ENCODE peak calls at places on chromosomes 13 and 19, in six cellular contexts. One of them, this sample, is unnamed.

GRCh38 chr19:9362905-9363304 is at the start of gene ZNF177:
- DNase-seq in heart left ventricle: peak
- DNase-seq in BE2C: peak
- DNase-seq in dorsolateral prefrontal cortex: peak
- DNase-seq in tibial nerve: no peak
- DNase-seq in testis: peak
- DNase-seq in this sample: no peak

GRCh38 chr19:1538978-1539377 is 15.1 kb downstream of the PLK5 start:
- DNase-seq in dorsolateral prefrontal cortex: no peak
- DNase-seq in testis: peak
- DNase-seq in BE2C: no peak
- DNase-seq in tibial nerve: no peak
- DNase-seq in heart left ventricle: no peak
- DNase-seq in this sample: no peak

GRCh38 chr13:88802886-88803285 is 1131.7 kb downstream of the SLITRK5 start:
- DNase-seq in tibial nerve: no peak
- DNase-seq in heart left ventricle: no peak
- DNase-seq in testis: no peak
- DNase-seq in BE2C: no peak
- DNase-seq in dorsolateral prefrontal cortex: no peak
- DNase-seq in this sample: no peak

GRCh38 chr19:480016-480855 is 16.1 kb upstream of the MADCAM1 start:
- DNase-seq in BE2C: peak
- DNase-seq in tibial nerve: peak
- DNase-seq in heart left ventricle: peak
- DNase-seq in dorsolateral prefrontal cortex: peak
- DNase-seq in testis: peak
- DNase-seq in this sample: no peak

GRCh38 chr19:39401549-39402416 is 4.9 kb upstream of the ZFP36 start:
- DNase-seq in BE2C: peak
- DNase-seq in tibial nerve: peak
- DNase-seq in heart left ventricle: no peak
- DNase-seq in dorsolateral prefrontal cortex: no peak
- DNase-seq in testis: peak
- DNase-seq in this sample: peak

GRCh38 chr19:56309511-56310185 is 5.0 kb downstream of the ZSCAN5A start:
- DNase-seq in BE2C: peak
- DNase-seq in tibial nerve: no peak
- DNase-seq in testis: peak
- DNase-seq in dorsolateral prefrontal cortex: peak
- DNase-seq in heart left ventricle: peak
- DNase-seq in this sample: no peak

GRCh38 chr13:36431204-36432105 is 840 bp upstream of the CCNA1 start:
- DNase-seq in tibial nerve: no peak
- DNase-seq in dorsolateral prefrontal cortex: peak
- DNase-seq in heart left ventricle: peak
- DNase-seq in BE2C: no peak
- DNase-seq in testis: no peak
- DNase-seq in this sample: no peak

GRCh38 chr13:101449971-101450748 is 2.3 kb upstream of the ITGBL1 start:
- DNase-seq in heart left ventricle: no peak
- DNase-seq in tibial nerve: no peak
- DNase-seq in BE2C: no peak
- DNase-seq in dorsolateral prefrontal cortex: no peak
- DNase-seq in testis: no peak
- DNase-seq in this sample: no peak

GRCh38 chr19:31626941-31627340 is 277.7 kb upstream of the TSHZ3 start:
- DNase-seq in BE2C: no peak
- DNase-seq in tibial nerve: no peak
- DNase-seq in dorsolateral prefrontal cortex: no peak
- DNase-seq in heart left ventricle: no peak
- DNase-seq in testis: no peak
- DNase-seq in this sample: peak

GRCh38 chr19:6126335-6126974 is 9.0 kb upstream of the ACSBG2 start:
- DNase-seq in heart left ventricle: no peak
- DNase-seq in testis: no peak
- DNase-seq in tibial nerve: no peak
- DNase-seq in BE2C: peak
- DNase-seq in dorsolateral prefrontal cortex: no peak
- DNase-seq in this sample: no peak

GRCh38 chr19:13417054-13417453 is 89.2 kb downstream of the CACNA1A start:
- DNase-seq in BE2C: peak
- DNase-seq in dorsolateral prefrontal cortex: no peak
- DNase-seq in heart left ventricle: peak
- DNase-seq in tibial nerve: no peak
- DNase-seq in testis: peak
- DNase-seq in this sample: no peak

GRCh38 chr13:37602743-37603381 is 4.3 kb upstream of the POSTN start:
- DNase-seq in tibial nerve: no peak
- DNase-seq in dorsolateral prefrontal cortex: no peak
- DNase-seq in heart left ventricle: no peak
- DNase-seq in testis: no peak
- DNase-seq in BE2C: no peak
- DNase-seq in this sample: no peak

GRCh38 chr19:19021115-19021514 is 12.2 kb downstream of the SUGP2 start:
- DNase-seq in testis: no peak
- DNase-seq in tibial nerve: no peak
- DNase-seq in dorsolateral prefrontal cortex: no peak
- DNase-seq in BE2C: no peak
- DNase-seq in heart left ventricle: no peak
- DNase-seq in this sample: no peak

GRCh38 chr19:16210168-16210567 is 12.5 kb downstream of the AP1M1 start:
- DNase-seq in dorsolateral prefrontal cortex: no peak
- DNase-seq in BE2C: no peak
- DNase-seq in tibial nerve: no peak
- DNase-seq in heart left ventricle: no peak
- DNase-seq in testis: no peak
- DNase-seq in this sample: no peak

GRCh38 chr19:36436531-36436930 is 18.1 kb upstream of the ZFP82 start:
- DNase-seq in BE2C: no peak
- DNase-seq in testis: no peak
- DNase-seq in dorsolateral prefrontal cortex: no peak
- DNase-seq in tibial nerve: no peak
- DNase-seq in heart left ventricle: no peak
- DNase-seq in this sample: no peak

GRCh38 chr19:12772323-12772722 is 3.0 kb downstream of the HOOK2 start:
- DNase-seq in testis: no peak
- DNase-seq in BE2C: no peak
- DNase-seq in tibial nerve: no peak
- DNase-seq in heart left ventricle: peak
- DNase-seq in dorsolateral prefrontal cortex: no peak
- DNase-seq in this sample: no peak

GRCh38 chr13:43664700-43665191 is 122.0 kb downstream of the ENOX1 start:
- DNase-seq in heart left ventricle: peak
- DNase-seq in BE2C: peak
- DNase-seq in dorsolateral prefrontal cortex: no peak
- DNase-seq in testis: no peak
- DNase-seq in tibial nerve: no peak
- DNase-seq in this sample: no peak

GRCh38 chr19:14659886-14660489 is 14.7 kb downstream of the ADGRE3 start:
- DNase-seq in heart left ventricle: no peak
- DNase-seq in tibial nerve: no peak
- DNase-seq in dorsolateral prefrontal cortex: no peak
- DNase-seq in testis: no peak
- DNase-seq in BE2C: no peak
- DNase-seq in this sample: no peak

GRCh38 chr13:67226686-67227085 is 3.5 kb downstream of the PCDH9 start:
- DNase-seq in dorsolateral prefrontal cortex: no peak
- DNase-seq in heart left ventricle: no peak
- DNase-seq in tibial nerve: no peak
- DNase-seq in testis: no peak
- DNase-seq in BE2C: no peak
- DNase-seq in this sample: no peak

GRCh38 chr13:21837841-21838551 is 167.1 kb downstream of the FGF9 start:
- DNase-seq in heart left ventricle: no peak
- DNase-seq in BE2C: no peak
- DNase-seq in testis: no peak
- DNase-seq in tibial nerve: no peak
- DNase-seq in dorsolateral prefrontal cortex: no peak
- DNase-seq in this sample: no peak
- TF ChIP-seq CTCF in heart left ventricle: no peak
- TF ChIP-seq CTCF in BE2C: no peak
- TF ChIP-seq CTCF in testis: no peak
- TF ChIP-seq CTCF in tibial nerve: no peak
- TF ChIP-seq CTCF in dorsolateral prefrontal cortex: no peak
- TF ChIP-seq CTCF in this sample: no peak

GRCh38 chr13:113155201-113155600 is 3.2 kb upstream of the PROZ start:
- DNase-seq in dorsolateral prefrontal cortex: no peak
- DNase-seq in BE2C: no peak
- DNase-seq in testis: no peak
- DNase-seq in tibial nerve: no peak
- DNase-seq in heart left ventricle: no peak
- DNase-seq in this sample: peak
- TF ChIP-seq CTCF in dorsolateral prefrontal cortex: no peak
- TF ChIP-seq CTCF in BE2C: no peak
- TF ChIP-seq CTCF in testis: no peak
- TF ChIP-seq CTCF in tibial nerve: no peak
- TF ChIP-seq CTCF in heart left ventricle: no peak
- TF ChIP-seq CTCF in this sample: no peak

DNA sequence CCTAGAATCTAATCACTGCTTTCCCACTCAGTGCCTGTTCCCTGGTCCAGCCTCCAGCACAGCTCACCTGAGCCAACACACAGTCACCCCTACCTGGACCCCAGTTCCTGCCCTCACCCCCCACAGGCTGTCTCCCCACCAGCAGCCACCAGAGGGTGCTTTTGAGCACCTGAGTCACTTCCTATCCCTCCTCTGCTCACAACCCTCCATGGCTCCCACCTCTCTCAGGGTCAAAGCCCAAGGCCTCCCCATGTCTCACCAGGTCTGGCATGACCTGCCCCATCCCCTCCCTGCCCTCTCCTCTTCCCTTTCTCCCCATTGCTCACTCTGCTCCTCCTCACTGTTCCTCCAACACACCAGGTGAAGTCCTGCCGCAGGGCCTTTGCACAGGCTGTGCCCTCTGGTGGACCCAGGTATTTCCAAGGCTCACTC is 7.1 kb upstream of the DPP9 start:
- DNase-seq in dorsolateral prefrontal cortex: no peak
- DNase-seq in BE2C: peak
- DNase-seq in tibial nerve: no peak
- DNase-seq in heart left ventricle: no peak
- DNase-seq in testis: no peak
- DNase-seq in this sample: no peak
- TF ChIP-seq CTCF in dorsolateral prefrontal cortex: peak
- TF ChIP-seq CTCF in BE2C: peak
- TF ChIP-seq CTCF in tibial nerve: peak
- TF ChIP-seq CTCF in heart left ventricle: peak
- TF ChIP-seq CTCF in testis: peak
- TF ChIP-seq CTCF in this sample: no peak

DNA sequence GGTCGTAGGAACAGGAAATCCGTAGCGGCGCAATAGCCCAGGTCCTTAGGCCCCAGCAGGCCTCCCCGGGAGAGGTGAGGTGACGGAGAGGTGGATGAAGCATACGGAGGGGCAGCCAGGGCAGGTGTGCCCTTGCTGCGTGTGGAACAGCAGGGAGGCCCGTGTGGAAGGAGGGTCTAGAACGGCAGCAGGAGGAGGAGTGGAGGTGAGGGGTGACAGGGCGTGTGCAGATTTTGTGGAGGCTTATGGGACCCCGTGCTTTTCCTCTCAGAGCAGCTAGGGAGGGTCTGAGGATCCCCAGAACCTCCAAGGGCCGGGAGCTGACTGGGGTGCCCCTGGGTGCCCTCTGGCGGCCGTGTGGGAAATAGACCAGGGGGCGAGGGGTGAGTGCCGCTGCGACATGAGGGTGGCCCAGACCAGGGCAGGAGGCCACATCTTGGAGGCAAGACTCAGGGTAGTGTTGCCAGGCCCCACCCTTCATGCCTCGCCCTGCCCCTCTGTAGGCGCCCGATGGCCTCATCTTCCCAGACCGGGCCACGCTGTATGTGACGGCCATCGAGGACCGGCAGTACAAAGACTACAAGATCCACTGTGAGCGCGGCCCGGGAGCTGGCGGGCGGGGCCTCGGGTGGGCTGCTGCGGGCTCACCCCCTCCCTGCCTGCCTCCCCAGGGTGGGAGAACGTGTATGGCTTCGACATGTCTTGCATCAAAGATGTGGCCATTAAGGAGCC is 5.0 kb upstream of the ADM5 start:
- DNase-seq in testis: no peak
- DNase-seq in dorsolateral prefrontal cortex: no peak
- DNase-seq in tibial nerve: no peak
- DNase-seq in heart left ventricle: no peak
- DNase-seq in BE2C: peak
- DNase-seq in this sample: no peak
- TF ChIP-seq CTCF in testis: no peak
- TF ChIP-seq CTCF in dorsolateral prefrontal cortex: peak
- TF ChIP-seq CTCF in tibial nerve: no peak
- TF ChIP-seq CTCF in heart left ventricle: peak
- TF ChIP-seq CTCF in BE2C: peak
- TF ChIP-seq CTCF in this sample: no peak

DNA sequence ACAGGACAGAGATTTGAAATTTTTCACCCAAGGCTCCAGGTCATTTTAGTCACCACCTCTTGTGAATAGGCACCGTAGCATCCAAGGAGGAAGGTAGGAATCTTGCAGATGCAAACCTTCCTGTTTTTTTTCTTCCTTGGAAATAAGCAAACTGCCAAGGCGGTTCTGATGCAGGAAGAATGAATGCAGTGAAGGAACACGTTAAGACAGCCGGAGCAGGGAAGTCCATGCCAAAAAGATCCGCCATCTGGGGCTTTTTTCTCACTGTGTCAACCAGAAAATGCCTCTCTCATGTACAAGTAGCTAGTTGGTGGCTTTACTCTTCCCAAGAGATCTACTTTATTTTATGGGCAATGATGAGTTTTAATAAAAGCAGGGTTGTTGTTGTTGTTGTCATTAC is 142.4 kb downstream of the ZIC5 start:
- DNase-seq in heart left ventricle: no peak
- DNase-seq in tibial nerve: no peak
- DNase-seq in testis: no peak
- DNase-seq in BE2C: no peak
- DNase-seq in dorsolateral prefrontal cortex: no peak
- DNase-seq in this sample: no peak
- TF ChIP-seq CTCF in heart left ventricle: no peak
- TF ChIP-seq CTCF in tibial nerve: no peak
- TF ChIP-seq CTCF in testis: no peak
- TF ChIP-seq CTCF in BE2C: no peak
- TF ChIP-seq CTCF in dorsolateral prefrontal cortex: no peak
- TF ChIP-seq CTCF in this sample: no peak